ENCODE peak calls at places on chromosomes 1 and 21, in nine cellular contexts. S is naive thymus-derived CD4-positive, alpha-beta T cell; G is uterus; N is fibroblast of lung; O is ovary; P is lower lobe of right lung; F is HCT116; Q is CD8-positive, alpha-beta T cell; M is adrenal gland. W is an unnamed sample. For H3K4me1, the result is how much of the 10 kb centered on the place peaks cover.

GRCh38 chr1:59179673-59180072 is 117.2 kb upstream of the FGGY start:
- DNase-seq in S (no peak), G (no peak), N (no peak), O (no peak), P (no peak), F (no peak), Q (no peak), M (no peak), W (no peak)

GRCh38 chr21:45073301-45074047 is 906 bp upstream of the ADARB1 start:
- DNase-seq in S (no peak), G (peak), N (no peak), O (peak), P (no peak), F (no peak), Q (no peak), M (no peak), W (no peak)

GRCh38 chr1:150971583-150972416 is 2.8 kb downstream of the CERS2 start:
- DNase-seq in S (no peak), G (no peak), N (no peak), O (no peak), P (no peak), F (no peak), Q (no peak), M (peak), W (no peak)

GRCh38 chr1:75220072-75220471 is 85.9 kb downstream of the LHX8 start:
- DNase-seq in S (no peak), G (no peak), N (no peak), O (no peak), P (no peak), F (no peak), Q (no peak), M (no peak), W (no peak)

GRCh38 chr1:67572594-67573221 is 112.3 kb upstream of the GADD45A start:
- DNase-seq in S (no peak), G (no peak), N (peak), O (no peak), P (peak), F (no peak), Q (no peak), M (no peak), W (no peak)

GRCh38 chr21:39006653-39007417 is 176.4 kb downstream of the PSMG1 start:
- DNase-seq in S (no peak), G (peak), N (no peak), O (peak), P (peak), F (no peak), Q (no peak), M (no peak), W (no peak)

GRCh38 chr1:229169399-229169798 is 101.5 kb upstream of the RAB4A start:
- DNase-seq in S (no peak), G (no peak), N (no peak), O (peak), P (no peak), F (no peak), Q (no peak), M (peak), W (no peak)

GRCh38 chr1:112881742-112882127 is 74.3 kb downstream of the SLC16A1 start:
- DNase-seq in S (no peak), G (no peak), N (peak), O (no peak), P (no peak), F (no peak), Q (no peak), M (no peak), W (no peak)

GRCh38 chr1:206559661-206559995 is 52.3 kb downstream of the RASSF5 start:
- DNase-seq in S (no peak), G (no peak), N (no peak), O (no peak), P (no peak), F (no peak), Q (no peak), M (no peak), W (no peak)

GRCh38 chr1:41695118-41695517 is 210.6 kb upstream of the EDN2 start:
- DNase-seq in S (no peak), G (no peak), N (no peak), O (no peak), P (peak), F (no peak), Q (no peak), M (peak), W (no peak)

GRCh38 chr1:68232354-68233148 is at the start of gene WLS:
- DNase-seq in S (no peak), G (peak), N (peak), O (peak), P (peak), F (peak), Q (no peak), M (peak), W (no peak)

GRCh38 chr1:221834698-221835538 is 93.0 kb upstream of the DUSP10 start:
- DNase-seq in S (no peak), G (no peak), N (no peak), O (no peak), P (no peak), F (no peak), Q (no peak), M (no peak), W (no peak)

GRCh38 chr1:172360511-172360910 is 60.0 kb upstream of the C1orf105 start:
- DNase-seq in S (no peak), G (no peak), N (peak), O (no peak), P (no peak), F (no peak), Q (no peak), M (no peak), W (no peak)

GRCh38 chr1:172356620-172357019 is 63.9 kb upstream of the C1orf105 start:
- DNase-seq in S (no peak), G (peak), N (peak), O (peak), P (no peak), F (peak), Q (no peak), M (peak), W (no peak)

GRCh38 chr1:172360960-172361359 is 59.5 kb upstream of the C1orf105 start:
- DNase-seq in S (no peak), G (no peak), N (no peak), O (no peak), P (no peak), F (no peak), Q (no peak), M (no peak), W (no peak)

GRCh38 chr1:172359531-172359991 is 60.9 kb upstream of the C1orf105 start:
- DNase-seq in S (no peak), G (no peak), N (peak), O (no peak), P (no peak), F (no peak), Q (no peak), M (no peak), W (no peak)

DNA sequence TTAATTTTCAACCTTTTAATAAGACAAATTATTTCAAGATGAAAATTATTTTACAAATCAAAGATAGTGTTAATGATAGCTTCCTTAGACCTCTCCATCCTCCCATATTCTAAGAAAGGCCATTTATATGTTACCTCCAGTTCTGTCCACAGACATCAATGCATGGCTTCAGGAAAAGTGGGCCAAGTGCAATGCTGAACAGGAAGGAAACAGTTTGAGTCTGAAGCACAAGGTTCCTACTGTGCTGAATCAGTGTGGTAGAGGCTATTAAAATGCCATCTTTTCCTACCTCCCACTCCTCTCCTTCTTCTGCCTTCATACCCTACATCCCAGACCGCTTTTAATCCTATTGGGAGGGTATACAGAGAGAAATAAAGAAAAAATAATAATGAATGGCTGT is 62.7 kb upstream of the C1orf105 start:
- DNase-seq in S (no peak), G (no peak), N (no peak), O (no peak), P (no peak), F (no peak), Q (no peak), M (no peak), W (no peak)
- H3K4me3 ChIP-seq in S (no peak), G (no peak), N (no peak), O (peak), P (no peak), F (no peak), Q (no peak), M (no peak), W (no peak)

DNA sequence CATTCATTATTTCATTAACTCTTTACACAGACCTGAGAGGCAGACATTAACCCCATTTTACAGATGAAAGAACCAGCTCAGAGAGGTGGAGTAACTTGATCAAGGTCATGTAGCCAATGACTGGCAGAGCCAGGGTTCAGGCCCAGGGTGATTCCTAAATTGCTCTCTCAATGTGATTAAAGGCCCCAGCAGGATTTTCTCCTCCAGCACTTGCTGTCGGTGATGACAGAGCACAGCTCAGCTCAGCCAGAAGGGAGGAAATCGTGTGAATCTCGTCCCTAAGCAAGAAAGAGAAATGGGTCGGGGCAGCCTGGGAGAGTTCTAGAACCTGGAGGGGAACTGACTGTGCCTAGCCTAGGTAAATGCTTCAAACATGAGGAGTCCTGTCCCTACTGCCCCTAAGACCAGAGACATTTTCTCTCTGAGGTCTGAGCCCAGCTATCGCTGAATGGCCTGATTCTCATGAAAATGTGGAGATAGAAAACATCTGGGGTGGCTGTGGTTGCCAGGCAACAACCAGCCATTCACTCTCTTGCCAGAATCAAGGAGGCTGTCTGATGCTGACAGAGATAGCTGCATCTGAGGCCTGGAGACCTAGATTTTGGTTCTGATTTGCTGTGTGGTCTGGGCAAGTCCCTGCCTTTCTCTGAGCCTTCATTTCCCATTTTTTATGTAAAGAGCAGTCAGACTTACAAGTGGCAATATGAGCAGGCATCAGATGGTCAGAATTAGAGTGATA is 19.6 kb upstream of the RNF19B start:
- DNase-seq in S (no peak), G (no peak), N (peak), O (no peak), P (no peak), F (no peak), Q (peak), M (no peak), W (peak)
- H3K4me1 ChIP-seq in S (under half), G (under half), N (under half), O (under half), P (half or more), F (under half), Q (under half), M (under half), W (half or more)

GRCh38 chr1:227445092-227445674 is 118.2 kb upstream of the ZNF678 start:
- DNase-seq in S (no peak), G (no peak), N (no peak), O (no peak), P (no peak), F (no peak), Q (no peak), M (no peak), W (no peak)

GRCh38 chr1:227449051-227449450 is 114.3 kb upstream of the ZNF678 start:
- DNase-seq in S (no peak), G (no peak), N (no peak), O (no peak), P (no peak), F (no peak), Q (peak), M (no peak), W (peak)

GRCh38 chr1:227445746-227446145 is 117.6 kb upstream of the ZNF678 start:
- DNase-seq in S (no peak), G (no peak), N (no peak), O (no peak), P (no peak), F (no peak), Q (no peak), M (no peak), W (no peak)

GRCh38 chr1:227449727-227450420 is 113.5 kb upstream of the ZNF678 start:
- DNase-seq in S (no peak), G (no peak), N (no peak), O (no peak), P (no peak), F (no peak), Q (no peak), M (no peak), W (no peak)

DNA sequence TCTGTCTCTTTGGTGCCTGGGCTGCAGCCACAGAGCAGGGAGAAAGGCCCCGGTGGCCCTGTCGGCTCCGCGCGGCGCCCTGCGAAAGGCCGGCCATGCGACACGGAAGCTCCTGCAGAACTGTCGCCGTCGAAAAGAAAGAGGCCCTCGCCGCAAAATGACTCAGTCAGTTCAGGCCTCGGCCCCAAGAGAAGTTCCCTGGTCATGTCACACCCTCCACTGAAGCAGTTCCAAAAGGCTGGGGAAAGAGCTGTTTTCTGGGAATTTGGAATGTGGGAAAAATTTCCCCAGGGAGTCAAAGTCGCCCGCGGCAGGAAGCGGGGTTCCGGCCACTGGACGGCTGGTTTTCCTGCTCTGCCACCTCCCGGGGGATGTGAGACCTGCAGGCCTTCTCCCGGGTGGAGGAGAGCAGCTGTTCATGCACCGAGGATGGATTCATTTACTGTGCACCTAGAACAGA is 115.8 kb upstream of the ZNF678 start:
- DNase-seq in S (no peak), G (no peak), N (peak), O (peak), P (peak), F (no peak), Q (no peak), M (no peak), W (no peak)
- H3K4me3 ChIP-seq in S (no peak), G (no peak), N (no peak), O (no peak), P (peak), F (no peak), Q (no peak), M (no peak), W (no peak)

DNA sequence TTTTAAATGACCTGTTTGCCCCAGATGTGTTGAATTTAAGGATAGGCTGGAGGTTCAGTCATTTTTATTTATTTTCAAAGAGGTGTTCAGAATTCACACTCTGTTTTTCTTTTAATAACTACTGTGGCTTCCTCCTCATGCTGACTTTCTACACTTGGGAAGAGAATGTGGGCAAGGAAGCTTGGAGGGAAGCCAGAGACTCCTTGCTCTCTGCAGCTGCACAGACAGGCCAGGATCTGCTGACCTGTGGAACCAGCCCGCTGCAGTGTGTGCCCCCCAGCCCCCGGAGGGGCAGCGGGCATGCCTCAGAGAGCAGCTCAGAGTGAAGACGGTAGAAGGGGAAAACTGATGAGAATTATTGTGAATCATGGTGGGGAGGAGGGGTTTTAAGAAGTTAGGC is 16.9 kb downstream of the MGST3 start:
- DNase-seq in S (no peak), G (no peak), N (peak), O (no peak), P (no peak), F (no peak), Q (no peak), M (no peak), W (no peak)
- H3K4me1 ChIP-seq in S (under half), G (under half), N (under half), O (under half), P (under half), F (under half), Q (under half), M (under half), W (under half)

DNA sequence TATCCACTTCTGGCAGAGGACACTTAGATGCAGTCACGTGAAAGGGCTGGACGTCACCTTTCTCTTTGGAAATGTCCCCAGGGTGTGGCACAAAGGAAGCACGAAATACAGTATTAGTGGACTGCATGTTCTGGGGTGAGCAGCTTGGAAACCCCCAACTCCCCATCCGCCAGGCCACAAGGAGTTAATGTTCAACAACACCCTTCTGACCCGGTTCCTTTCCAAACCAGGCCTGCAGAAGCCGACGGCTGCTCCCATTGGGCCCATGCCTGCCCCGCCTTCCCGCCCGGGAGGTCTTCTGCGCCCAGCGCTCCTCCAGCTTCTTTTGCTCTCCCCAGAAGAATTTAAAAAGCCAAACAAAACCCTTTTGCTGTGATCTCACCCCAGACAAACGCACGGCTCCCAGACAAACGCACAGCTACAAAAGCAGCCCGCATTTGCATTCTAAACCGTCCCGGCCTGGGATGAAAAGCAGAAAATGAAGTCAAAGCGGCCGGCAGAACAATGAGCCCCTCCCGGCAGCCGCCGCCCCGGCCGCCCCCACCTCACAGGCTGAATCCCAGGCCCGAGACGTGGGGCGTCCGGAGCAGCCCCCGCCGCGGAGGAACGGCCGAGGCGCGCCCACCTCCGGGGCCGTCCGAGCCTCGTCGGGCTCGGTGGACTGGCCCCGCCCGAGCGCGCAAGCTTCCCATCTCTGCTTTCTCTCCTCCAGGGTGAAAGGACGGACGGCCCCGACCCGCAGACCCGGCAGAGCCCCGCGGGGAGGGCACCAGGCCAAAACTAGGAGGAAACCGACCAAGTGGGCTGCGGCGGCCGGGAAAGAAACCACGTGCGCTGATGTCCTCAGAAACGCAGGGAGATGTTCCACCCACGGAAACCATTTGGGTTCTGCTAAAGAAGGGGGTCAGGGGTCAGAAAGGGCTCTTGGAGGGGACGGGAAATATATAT is 101.9 kb downstream of the PLPP3 start:
- DNase-seq in S (no peak), G (peak), N (peak), O (peak), P (peak), F (no peak), Q (no peak), M (peak), W (no peak)
- H3K4me3 ChIP-seq in S (no peak), G (peak), N (peak), O (peak), P (peak), F (no peak), Q (no peak), M (peak), W (no peak)

GRCh38 chr1:16178596-16179497 is 23.0 kb upstream of the EPHA2 start:
- DNase-seq in S (no peak), G (no peak), N (peak), O (no peak), P (peak), F (no peak), Q (no peak), M (no peak), W (no peak)
- H3K4me1 ChIP-seq in S (under half), G (under half), N (half or more), O (under half), P (half or more), F (half or more), Q (under half), M (under half), W (under half)

DNA sequence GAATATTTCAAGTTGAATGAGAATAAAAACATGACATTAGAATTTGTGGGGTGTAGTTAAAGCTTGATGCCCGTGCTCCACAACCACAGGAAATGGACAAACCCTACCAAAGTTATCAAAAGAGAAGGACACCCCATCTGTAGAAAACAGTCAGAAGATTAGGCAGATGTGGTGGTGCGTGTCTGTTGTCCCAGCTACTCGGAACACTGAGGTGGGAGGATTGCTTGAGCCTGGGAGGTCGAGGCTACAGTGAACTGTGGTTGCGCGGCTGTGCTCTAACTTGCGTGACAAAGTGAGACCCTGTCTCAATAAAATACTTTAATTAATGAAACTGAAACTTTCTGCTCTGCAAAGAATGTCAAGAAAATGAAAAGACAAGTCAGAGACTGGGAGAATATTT is 1.5 kb upstream of the SPATC1L start:
- DNase-seq in S (no peak), G (no peak), N (no peak), O (no peak), P (no peak), F (no peak), Q (no peak), M (no peak), W (no peak)
- H3K4me3 ChIP-seq in S (no peak), G (no peak), N (no peak), O (no peak), P (no peak), F (no peak), Q (no peak), M (no peak), W (no peak)

W was measured in CD4-positive, alpha-beta memory T cell.